ENCODE peak calls at places on chromosomes 13 and 19, in four cellular contexts. One of them, this sample, is unnamed.

GRCh38 chr13:35720690-35721554 is 244.4 kb upstream of the MAB21L1 start:
- DNase-seq in PC-3: peak
- DNase-seq in left lung: no peak
- DNase-seq in AG04450: no peak
- DNase-seq in this sample: no peak

GRCh38 chr19:55152017-55152416 is 3.0 kb upstream of the TNNT1 start:
- DNase-seq in left lung: no peak
- DNase-seq in PC-3: peak
- DNase-seq in AG04450: no peak
- DNase-seq in this sample: no peak

GRCh38 chr19:14325134-14325533 is 56.1 kb upstream of the ADGRE5 start:
- DNase-seq in AG04450: no peak
- DNase-seq in left lung: no peak
- DNase-seq in PC-3: no peak
- DNase-seq in this sample: no peak

GRCh38 chr19:5292843-5293606 is 47.6 kb downstream of the PTPRS start:
- DNase-seq in left lung: peak
- DNase-seq in PC-3: peak
- DNase-seq in AG04450: peak
- DNase-seq in this sample: peak

GRCh38 chr13:88263808-88264207 is 592.6 kb downstream of the SLITRK5 start:
- DNase-seq in left lung: no peak
- DNase-seq in PC-3: no peak
- DNase-seq in AG04450: no peak
- DNase-seq in this sample: no peak

GRCh38 chr19:41352609-41353465 is 885 bp downstream of the TGFB1 start:
- DNase-seq in AG04450: no peak
- DNase-seq in left lung: peak
- DNase-seq in PC-3: peak
- DNase-seq in this sample: peak

GRCh38 chr13:77874406-77874805 is 44.2 kb downstream of the EDNRB start:
- DNase-seq in left lung: no peak
- DNase-seq in AG04450: peak
- DNase-seq in PC-3: peak
- DNase-seq in this sample: no peak

GRCh38 chr19:46785054-46785979 is 3.1 kb downstream of the SLC1A5 start:
- DNase-seq in AG04450: no peak
- DNase-seq in PC-3: no peak
- DNase-seq in left lung: no peak
- DNase-seq in this sample: no peak

GRCh38 chr13:31242342-31242741 is 42.6 kb downstream of the B3GLCT start:
- DNase-seq in left lung: no peak
- DNase-seq in PC-3: no peak
- DNase-seq in AG04450: no peak
- DNase-seq in this sample: no peak

GRCh38 chr19:15563325-15563794 is 51.7 kb upstream of the CYP4F8 start:
- DNase-seq in PC-3: peak
- DNase-seq in AG04450: no peak
- DNase-seq in left lung: no peak
- DNase-seq in this sample: no peak

GRCh38 chr13:78593652-78594494 is 9.5 kb downstream of the POU4F1 start:
- DNase-seq in PC-3: no peak
- DNase-seq in left lung: peak
- DNase-seq in AG04450: no peak
- DNase-seq in this sample: no peak

GRCh38 chr13:48985751-48986150 is 10.0 kb downstream of the FNDC3A start:
- DNase-seq in AG04450: no peak
- DNase-seq in left lung: no peak
- DNase-seq in PC-3: no peak
- DNase-seq in this sample: no peak

GRCh38 chr13:79673310-79673992 is 192.5 kb downstream of the NDFIP2 start:
- DNase-seq in PC-3: no peak
- DNase-seq in AG04450: no peak
- DNase-seq in left lung: no peak
- DNase-seq in this sample: no peak

GRCh38 chr19:55674459-55674840 is 576 bp upstream of the EPN1 start:
- DNase-seq in AG04450: no peak
- DNase-seq in PC-3: no peak
- DNase-seq in left lung: no peak
- DNase-seq in this sample: no peak

GRCh38 chr13:80132741-80133601 is 208.0 kb downstream of the SPRY2 start:
- DNase-seq in PC-3: peak
- DNase-seq in left lung: no peak
- DNase-seq in AG04450: no peak
- DNase-seq in this sample: peak

GRCh38 chr19:50458396-50459066 is 17.8 kb upstream of the EMC10 start:
- DNase-seq in AG04450: no peak
- DNase-seq in PC-3: no peak
- DNase-seq in left lung: no peak
- DNase-seq in this sample: no peak

GRCh38 chr13:72129117-72129516 is 262.1 kb upstream of the DACH1 start:
- DNase-seq in AG04450: no peak
- DNase-seq in left lung: no peak
- DNase-seq in PC-3: no peak
- DNase-seq in this sample: no peak

GRCh38 chr13:112627161-112627560 is 39.2 kb upstream of the TUBGCP3 start:
- DNase-seq in left lung: no peak
- DNase-seq in PC-3: no peak
- DNase-seq in AG04450: no peak
- DNase-seq in this sample: no peak

DNA sequence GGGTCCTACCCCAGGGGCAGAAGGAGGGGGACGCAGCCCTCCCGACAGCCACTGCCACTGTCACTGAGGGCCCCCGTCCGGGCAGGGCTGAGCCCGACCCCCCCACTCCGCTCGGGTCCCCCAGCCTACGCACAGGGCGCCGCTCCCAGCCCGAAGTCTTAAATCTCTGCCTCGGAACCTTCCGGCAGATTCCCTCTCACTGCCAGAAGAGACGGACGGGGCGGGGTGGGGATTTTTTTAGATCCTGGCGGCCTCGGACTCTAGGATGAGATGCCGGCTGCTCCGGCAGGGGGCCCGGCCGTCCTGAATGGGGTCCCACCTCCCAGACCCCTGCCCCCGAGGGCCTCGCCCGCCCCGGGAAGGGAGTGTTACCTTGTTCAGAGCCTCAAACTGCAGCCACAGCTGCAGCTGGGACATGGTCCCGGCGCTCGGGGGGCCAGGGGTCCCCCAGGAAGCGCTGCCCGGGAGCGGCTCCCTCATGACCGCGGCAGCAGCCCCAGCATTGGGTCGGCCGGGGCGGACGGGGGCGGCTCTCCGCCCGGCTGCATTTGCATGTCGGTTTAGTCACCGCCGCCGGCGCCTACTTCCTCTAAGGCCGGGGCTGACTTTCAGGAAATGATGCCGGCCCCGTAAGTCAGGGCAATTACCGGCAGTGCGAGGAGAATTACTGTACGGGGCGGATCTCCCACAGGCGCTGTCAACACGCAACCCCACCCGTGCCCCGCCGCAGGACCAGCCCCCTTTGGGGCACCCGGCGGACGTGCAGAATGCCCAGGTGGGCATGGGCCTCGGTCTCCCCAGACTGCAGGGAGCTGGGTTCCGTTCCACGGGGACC is 28.1 kb downstream of the GPX4 start:
- DNase-seq in PC-3: no peak
- DNase-seq in left lung: peak
- DNase-seq in AG04450: peak
- DNase-seq in this sample: peak
- H3K27ac ChIP-seq in PC-3: no peak
- H3K27ac ChIP-seq in left lung: peak
- H3K27ac ChIP-seq in AG04450: peak
- H3K27ac ChIP-seq in this sample: peak

GRCh38 chr19:3441089-3441985 is 39.0 kb downstream of the SMIM24 start:
- DNase-seq in AG04450: no peak
- DNase-seq in PC-3: no peak
- DNase-seq in left lung: peak
- DNase-seq in this sample: no peak

GRCh38 chr19:3442487-3443071 is 37.7 kb downstream of the SMIM24 start:
- DNase-seq in left lung: peak
- DNase-seq in AG04450: no peak
- DNase-seq in PC-3: no peak
- DNase-seq in this sample: no peak

GRCh38 chr19:3441986-3442329 is 38.4 kb downstream of the SMIM24 start:
- DNase-seq in AG04450: no peak
- DNase-seq in PC-3: no peak
- DNase-seq in left lung: peak
- DNase-seq in this sample: peak

GRCh38 chr19:3444695-3445234 is 35.6 kb downstream of the SMIM24 start:
- DNase-seq in PC-3: no peak
- DNase-seq in AG04450: no peak
- DNase-seq in left lung: no peak
- DNase-seq in this sample: no peak

GRCh38 chr19:3443840-3444694 is 36.3 kb downstream of the SMIM24 start:
- DNase-seq in left lung: peak
- DNase-seq in AG04450: no peak
- DNase-seq in PC-3: no peak
- DNase-seq in this sample: peak
- H3K27ac ChIP-seq in left lung: peak
- H3K27ac ChIP-seq in AG04450: no peak
- H3K27ac ChIP-seq in PC-3: no peak
- H3K27ac ChIP-seq in this sample: no peak

DNA sequence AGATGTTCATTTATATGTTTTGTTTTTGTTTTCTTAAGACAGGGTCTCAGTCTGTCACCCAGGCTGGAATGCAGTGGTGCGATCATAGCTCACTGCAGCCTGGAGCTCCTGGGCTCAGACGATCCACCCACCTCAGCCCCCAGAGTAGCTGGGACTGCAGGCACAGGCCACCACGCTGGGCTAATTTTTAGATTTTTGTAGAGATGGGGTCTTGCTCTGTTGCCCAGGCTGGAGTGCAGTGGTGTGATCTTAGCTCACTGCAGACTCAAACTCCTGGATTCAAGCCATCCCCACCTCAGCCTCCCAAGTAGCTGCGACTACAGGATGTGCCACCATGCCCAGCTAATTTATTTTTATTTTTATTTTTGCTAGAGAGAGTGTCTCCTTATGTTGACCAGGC is 45.7 kb downstream of the NFIC start:
- DNase-seq in AG04450: no peak
- DNase-seq in left lung: no peak
- DNase-seq in PC-3: no peak
- DNase-seq in this sample: no peak
- H3K27ac ChIP-seq in AG04450: no peak
- H3K27ac ChIP-seq in left lung: no peak
- H3K27ac ChIP-seq in PC-3: no peak
- H3K27ac ChIP-seq in this sample: peak

GRCh38 chr19:13060964-13061927 is 41.4 kb downstream of the LYL1 start:
- DNase-seq in AG04450: no peak
- DNase-seq in PC-3: peak
- DNase-seq in left lung: peak
- DNase-seq in this sample: peak
- H3K27ac ChIP-seq in AG04450: peak
- H3K27ac ChIP-seq in PC-3: peak
- H3K27ac ChIP-seq in left lung: peak
- H3K27ac ChIP-seq in this sample: peak

DNA sequence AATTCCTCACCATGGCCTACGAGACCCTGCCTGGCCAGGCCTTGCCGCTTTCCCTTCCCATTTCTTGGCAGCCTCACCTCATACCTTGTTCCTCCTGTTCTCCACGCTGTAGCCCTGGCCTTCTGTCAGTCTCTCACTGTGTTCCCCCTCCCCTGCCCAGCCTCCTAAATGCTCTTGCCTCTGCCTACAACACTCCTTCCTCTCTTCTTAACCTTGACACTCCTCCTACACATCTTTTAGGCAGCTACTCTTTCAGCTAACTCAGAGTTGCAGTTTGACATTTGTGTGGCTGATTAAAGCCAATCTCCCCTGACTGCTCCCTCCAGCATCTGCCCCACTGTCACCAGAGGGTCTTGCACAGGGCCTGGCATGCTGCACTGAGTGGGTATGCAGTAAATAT is 150.8 kb downstream of the FLT1 start:
- DNase-seq in PC-3: no peak
- DNase-seq in AG04450: no peak
- DNase-seq in left lung: no peak
- DNase-seq in this sample: no peak
- H3K27ac ChIP-seq in PC-3: no peak
- H3K27ac ChIP-seq in AG04450: no peak
- H3K27ac ChIP-seq in left lung: no peak
- H3K27ac ChIP-seq in this sample: no peak

GRCh38 chr19:48925240-48925843 is 8.2 kb upstream of the DHDH start:
- DNase-seq in AG04450: peak
- DNase-seq in PC-3: peak
- DNase-seq in left lung: no peak
- DNase-seq in this sample: no peak
- H3K27ac ChIP-seq in AG04450: peak
- H3K27ac ChIP-seq in PC-3: peak
- H3K27ac ChIP-seq in left lung: no peak
- H3K27ac ChIP-seq in this sample: no peak

GRCh38 chr13:74710006-74710405 is 575.8 kb upstream of the KLF12 start:
- DNase-seq in AG04450: no peak
- DNase-seq in PC-3: no peak
- DNase-seq in left lung: no peak
- DNase-seq in this sample: no peak

GRCh38 chr13:74708629-74709028 is 574.4 kb upstream of the KLF12 start:
- DNase-seq in left lung: no peak
- DNase-seq in AG04450: no peak
- DNase-seq in PC-3: no peak
- DNase-seq in this sample: no peak

GRCh38 chr13:74705438-74705837 is 571.2 kb upstream of the KLF12 start:
- DNase-seq in AG04450: no peak
- DNase-seq in PC-3: no peak
- DNase-seq in left lung: no peak
- DNase-seq in this sample: no peak
- H3K27ac ChIP-seq in AG04450: no peak
- H3K27ac ChIP-seq in PC-3: no peak
- H3K27ac ChIP-seq in left lung: no peak
- H3K27ac ChIP-seq in this sample: no peak

GRCh38 chr19:1859319-1859718 is 4.1 kb downstream of the KLF16 start:
- DNase-seq in AG04450: no peak
- DNase-seq in left lung: no peak
- DNase-seq in PC-3: no peak
- DNase-seq in this sample: no peak
- H3K27ac ChIP-seq in AG04450: no peak
- H3K27ac ChIP-seq in left lung: no peak
- H3K27ac ChIP-seq in PC-3: no peak
- H3K27ac ChIP-seq in this sample: no peak

This sample was measured in pancreas.